ENCODE peak calls at places on chromosomes 3 and 15, in seven cellular contexts. F is stimulated activated CD4-positive, alpha-beta T cell treated with anti-CD3 and anti-CD28 coated beads, Interleukin-1b, Interleukin-23, amount 100 ng/mL, for 48 hours; Z is MCF 10A; Y is stimulated activated naive CD4-positive, alpha-beta T cell; N is stomach; A is OCI-LY7; I is activated gamma-delta T cell treated with Interleukin-2 at 50 U/mL for 16 hours. U is an unnamed sample.
A peak's percentile ranks its signal among the peaks of the same experiment; 100 is the strongest.

GRCh38 chr15:70589221-70589620 is 174.1 kb downstream of the UACA start:
- DNase-seq in F (no peak), Z (no peak), Y (no peak), N (no peak), A (no peak), I (no peak), U (no peak)

GRCh38 chr15:64001148-64001547 is 45.1 kb downstream of the DAPK2 start:
- DNase-seq in F (no peak), Z (no peak), Y (no peak), N (no peak), A (no peak), I (no peak), U (no peak)

GRCh38 chr3:18652781-18653180 is 227.6 kb upstream of the SATB1 start:
- DNase-seq in F (no peak), Z (peak; percentile 13), Y (no peak), N (no peak), A (no peak), I (no peak), U (no peak)

GRCh38 chr15:83769411-83769960 is 115.6 kb downstream of the ADAMTSL3 start:
- DNase-seq in F (no peak), Z (peak; percentile 22), Y (no peak), N (no peak), A (no peak), I (no peak), U (no peak)

GRCh38 chr15:52295421-52295991 is at the start of gene MYO5C:
- DNase-seq in F (no peak), Z (peak; percentile 91), Y (no peak), N (peak; percentile 95), A (no peak), I (no peak), U (peak; percentile 87)

GRCh38 chr15:73330206-73331051 is 38.3 kb downstream of the HCN4 start:
- DNase-seq in F (no peak), Z (no peak), Y (no peak), N (no peak), A (no peak), I (no peak), U (no peak)

GRCh38 chr15:79432345-79433311 is 492 bp downstream of the MINAR1 start:
- DNase-seq in F (no peak), Z (no peak), Y (no peak), N (no peak), A (no peak), I (no peak), U (no peak)

GRCh38 chr3:178274711-178275110 is 261.5 kb upstream of the KCNMB2 start:
- DNase-seq in F (no peak), Z (no peak), Y (no peak), N (no peak), A (no peak), I (no peak), U (no peak)

GRCh38 chr3:158458464-158458863 is 112.5 kb upstream of the MLF1 start:
- DNase-seq in F (no peak), Z (peak; percentile 30), Y (no peak), N (no peak), A (no peak), I (no peak), U (no peak)

GRCh38 chr15:64030123-64030522 is 16.2 kb downstream of the DAPK2 start:
- DNase-seq in F (no peak), Z (no peak), Y (no peak), N (no peak), A (no peak), I (no peak), U (no peak)

GRCh38 chr3:113035387-113035982 is 44.7 kb downstream of the GTPBP8 start:
- DNase-seq in F (no peak), Z (peak; percentile 76), Y (no peak), N (peak; percentile 25), A (peak; percentile 49), I (peak; percentile 33), U (peak; percentile 44)

GRCh38 chr3:107633327-107634141 is 110.8 kb downstream of the BBX start:
- DNase-seq in F (no peak), Z (no peak), Y (no peak), N (no peak), A (peak; percentile 23), I (no peak), U (no peak)

GRCh38 chr15:91627473-91628309 is 225.8 kb upstream of the SLCO3A1 start:
- DNase-seq in F (no peak), Z (peak; percentile 10), Y (no peak), N (no peak), A (no peak), I (no peak), U (peak; percentile 10)

GRCh38 chr3:24683511-24684384 is 189.1 kb upstream of the THRB start:
- DNase-seq in F (no peak), Z (peak; percentile 67), Y (no peak), N (no peak), A (no peak), I (no peak), U (peak; percentile 23)

GRCh38 chr3:124993462-124993861 is 58.9 kb upstream of the MUC13 start:
- DNase-seq in F (no peak), Z (no peak), Y (no peak), N (no peak), A (no peak), I (no peak), U (no peak)

GRCh38 chr3:79957066-79957465 is 189.3 kb upstream of the ROBO1 start:
- DNase-seq in F (no peak), Z (no peak), Y (no peak), N (no peak), A (no peak), I (no peak), U (no peak)

GRCh38 chr3:65182085-65182484 is 494.3 kb upstream of the ADAMTS9 start:
- DNase-seq in F (no peak), Z (no peak), Y (no peak), N (no peak), A (no peak), I (no peak), U (no peak)

GRCh38 chr3:11556851-11557644 is 86.7 kb downstream of the VGLL4 start:
- DNase-seq in F (no peak), Z (no peak), Y (no peak), N (no peak), A (no peak), I (no peak), U (peak; percentile 41)

GRCh38 chr3:177823701-177824189 is 626.5 kb upstream of the TBL1XR1 start:
- DNase-seq in F (no peak), Z (no peak), Y (no peak), N (no peak), A (no peak), I (no peak), U (no peak)

U was measured in mucosa of gallbladder.